ENCODE peak calls at places on chromosome 6, in seven cellular contexts. W, H, K, T, D, O and G are unnamed samples.

GRCh38 chr6:157605484-157605883 is 217.6 kb upstream of the SNX9 start:
- DNase-seq in W (no peak), H (no peak), K (no peak), T (no peak), D (no peak), O (no peak), G (no peak)

GRCh38 chr6:149723771-149724417 is 6.0 kb upstream of the LATS1 start:
- DNase-seq in W (peak; percentile 47), H (peak; percentile 85), K (peak; percentile 24), T (no peak), D (no peak), O (peak; percentile 83), G (peak; percentile 5)

GRCh38 chr6:145067430-145067829 is 667.9 kb downstream of the EPM2A start:
- DNase-seq in W (no peak), H (peak; percentile 61), K (no peak), T (no peak), D (no peak), O (peak; percentile 50), G (no peak)

GRCh38 chr6:169959129-169960002 is 207.9 kb downstream of the ERMARD start:
- DNase-seq in W (no peak), H (no peak), K (peak; percentile 91), T (no peak), D (peak; percentile 33), O (no peak), G (no peak)

GRCh38 chr6:39225946-39226437 is 3.3 kb downstream of the KCNK5 start:
- DNase-seq in W (no peak), H (no peak), K (no peak), T (no peak), D (no peak), O (no peak), G (no peak)

GRCh38 chr6:120606743-120607142 is 727.5 kb downstream of the TBC1D32 start:
- DNase-seq in W (no peak), H (no peak), K (no peak), T (no peak), D (no peak), O (no peak), G (no peak)

GRCh38 chr6:11083491-11083890 is 10.1 kb upstream of the SMIM13 start:
- DNase-seq in W (no peak), H (peak; percentile 11), K (no peak), T (no peak), D (no peak), O (no peak), G (no peak)

GRCh38 chr6:157977176-157977804 is 4.4 kb upstream of the SYNJ2 start:
- DNase-seq in W (no peak), H (no peak), K (no peak), T (no peak), D (no peak), O (no peak), G (no peak)

GRCh38 chr6:118965843-118966242 is 30.9 kb upstream of the MCM9 start:
- DNase-seq in W (no peak), H (no peak), K (no peak), T (no peak), D (no peak), O (no peak), G (no peak)

GRCh38 chr6:22809380-22809779 is 240.0 kb downstream of the HDGFL1 start:
- DNase-seq in W (no peak), H (no peak), K (no peak), T (no peak), D (no peak), O (no peak), G (no peak)

GRCh38 chr6:84897874-84898635 is 133.7 kb upstream of the TBX18 start:
- DNase-seq in W (no peak), H (peak; percentile 20), K (no peak), T (no peak), D (no peak), O (peak; percentile 23), G (no peak)

GRCh38 chr6:4872841-4873240 is 96.6 kb downstream of the CDYL start:
- DNase-seq in W (no peak), H (no peak), K (no peak), T (no peak), D (no peak), O (no peak), G (no peak)

GRCh38 chr6:33975631-33976424 is 170.1 kb downstream of the GRM4 start:
- DNase-seq in W (no peak), H (no peak), K (no peak), T (no peak), D (no peak), O (no peak), G (no peak)

GRCh38 chr6:89888138-89888514 is 6.1 kb upstream of the GJA10 start:
- DNase-seq in W (no peak), H (no peak), K (no peak), T (no peak), D (no peak), O (no peak), G (no peak)